ENCODE peak calls at places on chromosomes 3 and 15, in four cellular contexts. Y is tibial nerve, U is BJ, J is right cardiac atrium. R is an unnamed sample.

GRCh38 chr3:194587438-194587931 is 45.7 kb downstream of the TMEM44 start:
- DNase-seq in Y (no peak), U (no peak), J (peak), R (no peak)

GRCh38 chr15:83654379-83655236 is 685 bp downstream of the ADAMTSL3 start:
- DNase-seq in Y (no peak), U (no peak), J (peak), R (no peak)

GRCh38 chr15:61479601-61480000 is 250.5 kb upstream of the RORA start:
- DNase-seq in Y (no peak), U (no peak), J (no peak), R (peak)

GRCh38 chr3:167733961-167734497 is 663 bp downstream of the PDCD10 start:
- DNase-seq in Y (no peak), U (no peak), J (no peak), R (no peak)

GRCh38 chr3:14372587-14372986 is 29.8 kb upstream of the SLC6A6 start:
- DNase-seq in Y (no peak), U (no peak), J (no peak), R (no peak)

GRCh38 chr3:14621093-14621492 is 30.5 kb upstream of the CCDC174 start:
- DNase-seq in Y (no peak), U (no peak), J (no peak), R (no peak)

GRCh38 chr15:40150163-40150925 is 10.5 kb upstream of the BUB1B start:
- DNase-seq in Y (no peak), U (no peak), J (no peak), R (peak)

GRCh38 chr15:27847775-27848710 is 251.1 kb downstream of the OCA2 start:
- DNase-seq in Y (no peak), U (no peak), J (no peak), R (no peak)

GRCh38 chr3:186280737-186281136 is 81.3 kb downstream of the DGKG start:
- DNase-seq in Y (no peak), U (no peak), J (no peak), R (no peak)

GRCh38 chr3:107985496-107985895 is 105.3 kb downstream of the CD47 start:
- DNase-seq in Y (no peak), U (no peak), J (no peak), R (no peak)

GRCh38 chr3:36893137-36893557 is 51.7 kb downstream of the TRANK1 start:
- DNase-seq in Y (no peak), U (peak), J (peak), R (no peak)

GRCh38 chr3:50171540-50172301 is 16.6 kb downstream of the SEMA3F start:
- DNase-seq in Y (no peak), U (no peak), J (peak), R (no peak)

GRCh38 chr15:100869151-100869999 is 10.3 kb upstream of the ALDH1A3 start:
- DNase-seq in Y (no peak), U (no peak), J (no peak), R (no peak)

GRCh38 chr15:30816430-30816829 is 87.3 kb upstream of the FAN1 start:
- DNase-seq in Y (no peak), U (no peak), J (no peak), R (no peak)

GRCh38 chr3:48215876-48216275 is 7.4 kb upstream of the CAMP start:
- DNase-seq in Y (peak), U (no peak), J (peak), R (no peak)

GRCh38 chr15:66483131-66483566 is 14.4 kb downstream of the SNAPC5 start:
- DNase-seq in Y (no peak), U (no peak), J (no peak), R (peak)

GRCh38 chr15:75231836-75232235 is 26.3 kb upstream of the GOLGA6C start:
- DNase-seq in Y (no peak), U (no peak), J (no peak), R (no peak)

GRCh38 chr15:101009176-101009575 is 90.0 kb downstream of the LRRK1 start:
- DNase-seq in Y (no peak), U (no peak), J (no peak), R (no peak)

GRCh38 chr3:66450389-66451022 is 50.3 kb downstream of the LRIG1 start:
- DNase-seq in Y (peak), U (no peak), J (peak), R (no peak)

GRCh38 chr3:64049136-64049535 is 25.8 kb upstream of the PSMD6 start:
- DNase-seq in Y (no peak), U (no peak), J (no peak), R (peak)

GRCh38 chr3:4980229-4981159 is 1.3 kb downstream of the BHLHE40 start:
- DNase-seq in Y (peak), U (peak), J (peak), R (no peak)

GRCh38 chr15:68578960-68579935 is at the start of gene CORO2B:
- DNase-seq in Y (no peak), U (no peak), J (peak), R (no peak)

GRCh38 chr3:119690043-119690656 is 12.7 kb upstream of the CFAP91 start:
- DNase-seq in Y (no peak), U (no peak), J (no peak), R (no peak)

GRCh38 chr15:74128785-74129350 is 1.5 kb upstream of the ISLR2 start:
- DNase-seq in Y (no peak), U (no peak), J (no peak), R (no peak)
- H3K4me3 ChIP-seq in Y (no peak), U (no peak), J (no peak), R (no peak)

GRCh38 chr3:126357299-126358037 is at the start of gene KLF15:
- DNase-seq in Y (peak), U (no peak), J (peak), R (no peak)

GRCh38 chr3:126354776-126355175 is 2.4 kb downstream of the KLF15 start:
- DNase-seq in Y (peak), U (no peak), J (peak), R (no peak)

GRCh38 chr3:126356373-126357298 is 572 bp downstream of the KLF15 start:
- DNase-seq in Y (no peak), U (no peak), J (peak), R (no peak)

GRCh38 chr3:126355251-126355650 is 2.0 kb downstream of the KLF15 start:
- DNase-seq in Y (peak), U (no peak), J (peak), R (no peak)

DNA sequence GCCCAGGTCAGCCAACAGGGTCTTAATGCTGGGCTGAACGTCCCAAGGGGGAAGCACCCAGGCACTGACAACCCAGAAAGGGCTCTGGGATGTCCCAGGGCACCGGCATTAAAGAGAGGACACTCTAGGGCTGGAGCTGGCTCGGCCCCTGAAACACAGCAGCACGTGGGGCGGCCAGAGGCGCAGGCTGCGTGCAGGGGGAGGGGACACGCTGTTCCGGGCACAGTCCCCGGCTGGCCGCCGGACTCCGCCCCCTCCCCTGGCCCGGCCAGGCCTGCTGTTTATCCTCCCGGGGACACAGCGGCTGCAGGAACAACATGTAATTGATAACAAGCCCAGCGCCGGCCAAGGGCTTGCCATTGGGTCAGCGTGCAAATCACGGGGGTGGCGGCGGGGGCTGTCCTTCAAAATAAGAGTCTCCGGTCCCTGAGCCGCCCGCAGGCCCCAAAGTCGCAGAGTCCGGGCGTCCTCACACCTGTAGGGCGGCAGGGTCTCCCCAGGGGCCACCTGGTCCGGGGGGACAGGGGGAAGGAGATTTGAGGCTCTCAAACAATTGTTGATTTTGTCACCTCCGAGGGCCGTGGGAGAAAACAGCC is 1.3 kb downstream of the KLF15 start:
- DNase-seq in Y (peak), U (no peak), J (peak), R (no peak)
- H3K4me3 ChIP-seq in Y (peak), U (peak), J (peak), R (peak)

GRCh38 chr3:152299243-152299976 is 30.7 kb downstream of the MBNL1 start:
- DNase-seq in Y (no peak), U (no peak), J (peak), R (no peak)
- H3K4me3 ChIP-seq in Y (peak), U (peak), J (peak), R (peak)

GRCh38 chr15:74174966-74175270 is 1.4 kb downstream of the ISLR start:
- DNase-seq in Y (no peak), U (no peak), J (peak), R (no peak)
- H3K4me3 ChIP-seq in Y (peak), U (peak), J (no peak), R (no peak)

GRCh38 chr3:53169832-53170324 is 8.9 kb downstream of the PRKCD start:
- DNase-seq in Y (no peak), U (no peak), J (no peak), R (no peak)
- H3K4me3 ChIP-seq in Y (no peak), U (no peak), J (no peak), R (no peak)

GRCh38 chr3:34111361-34111760 is 312.9 kb downstream of the PDCD6IP start:
- DNase-seq in Y (no peak), U (no peak), J (no peak), R (no peak)
- H3K4me3 ChIP-seq in Y (no peak), U (no peak), J (no peak), R (no peak)

DNA sequence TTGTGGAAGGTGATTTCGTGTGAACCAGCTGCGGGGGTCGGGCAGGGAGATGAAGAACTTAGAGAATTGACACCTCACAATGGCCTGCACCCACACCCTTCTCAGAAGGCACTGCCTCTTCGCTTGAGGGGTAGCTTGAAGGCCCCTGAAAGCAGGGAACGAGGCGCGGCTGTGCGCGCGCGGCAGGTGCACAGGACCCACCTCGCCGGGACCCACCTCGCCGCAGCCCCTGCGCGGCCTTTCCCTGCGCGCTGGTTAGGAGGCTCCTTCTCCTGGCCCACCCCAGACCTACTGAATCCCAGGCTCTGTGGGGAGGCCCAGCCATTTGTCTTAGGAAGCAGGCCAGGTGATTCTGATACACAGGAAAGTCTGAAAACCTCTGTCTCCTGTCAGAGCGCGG is 46.2 kb upstream of the ATP10A start:
- DNase-seq in Y (no peak), U (no peak), J (no peak), R (no peak)
- H3K4me3 ChIP-seq in Y (no peak), U (no peak), J (no peak), R (no peak)

R was measured in epithelial cell of proximal tubule.